ENCODE peak calls at places on chromosomes 4 and X, in seven cellular contexts. R, Y, T, Q, L, H and F are unnamed samples.
A peak's percentile ranks its signal among the peaks of the same experiment; 100 is the strongest.

GRCh38 chr4:26008737-26009136 is 94.7 kb downstream of the SMIM20 start:
- DNase-seq in R (no peak), Y (no peak), T (no peak), Q (no peak), L (no peak), H (no peak), F (no peak)

GRCh38 chrX:123481908-123482873 is 250.7 kb downstream of the THOC2 start:
- DNase-seq in R (no peak), Y (no peak), T (no peak), Q (peak; percentile 35), L (no peak), H (no peak), F (no peak)

GRCh38 chr4:184123009-184123408 is 94.7 kb downstream of the ENPP6 start:
- DNase-seq in R (no peak), Y (no peak), T (no peak), Q (no peak), L (no peak), H (no peak), F (no peak)

GRCh38 chr4:157315968-157316367 is 95.4 kb downstream of the GRIA2 start:
- DNase-seq in R (no peak), Y (no peak), T (no peak), Q (no peak), L (no peak), H (no peak), F (no peak)

GRCh38 chr4:67717586-67717985 is 16.6 kb upstream of the UBA6 start:
- DNase-seq in R (no peak), Y (no peak), T (no peak), Q (no peak), L (no peak), H (no peak), F (no peak)

GRCh38 chr4:181597766-181598165 is 645.4 kb upstream of the TENM3 start:
- DNase-seq in R (no peak), Y (no peak), T (no peak), Q (no peak), L (no peak), H (no peak), F (no peak)

GRCh38 chr4:76966024-76966579 is 16.6 kb downstream of the SEPTIN11 start:
- DNase-seq in R (no peak), Y (no peak), T (no peak), Q (no peak), L (no peak), H (no peak), F (no peak)

GRCh38 chrX:20361890-20362262 is 95.2 kb upstream of the RPS6KA3 start:
- DNase-seq in R (no peak), Y (peak; percentile 52), T (no peak), Q (peak; percentile 82), L (no peak), H (no peak), F (no peak)

GRCh38 chrX:57821703-57822375 is 88.4 kb downstream of the ZXDA start:
- DNase-seq in R (no peak), Y (peak; percentile 15), T (no peak), Q (peak; percentile 71), L (no peak), H (peak; percentile 36), F (no peak)

GRCh38 chrX:38800981-38801845 is at the start of gene MID1IP1:
- DNase-seq in R (peak; percentile 90), Y (peak; percentile 91), T (peak; percentile 89), Q (peak; percentile 95), L (peak; percentile 84), H (peak; percentile 92), F (peak; percentile 93)

GRCh38 chr4:149838036-149838435 is 22.4 kb upstream of the IQCM start:
- DNase-seq in R (no peak), Y (no peak), T (no peak), Q (no peak), L (no peak), H (no peak), F (no peak)

GRCh38 chrX:120664081-120664480 is 34.2 kb upstream of the C1GALT1C1 start:
- DNase-seq in R (no peak), Y (no peak), T (no peak), Q (peak; percentile 37), L (no peak), H (no peak), F (no peak)

GRCh38 chr4:5224340-5224739 is 173.1 kb downstream of the STK32B start:
- DNase-seq in R (no peak), Y (no peak), T (no peak), Q (no peak), L (no peak), H (no peak), F (no peak)

GRCh38 chr4:56637791-56638190 is 43.3 kb downstream of the HOPX start:
- DNase-seq in R (no peak), Y (no peak), T (no peak), Q (no peak), L (no peak), H (no peak), F (no peak)

GRCh38 chr4:70901984-70902576 is at the start of gene MOB1B:
- DNase-seq in R (peak; percentile 87), Y (peak; percentile 73), T (peak; percentile 88), Q (peak; percentile 93), L (peak; percentile 71), H (peak; percentile 89), F (peak; percentile 93)
- TF ChIP-seq CTCF in R (peak; percentile 45), Y (no peak), T (peak; percentile 21), Q (peak; percentile 25), L (peak; percentile 47), H (peak; percentile 18), F (peak; percentile 48)

DNA sequence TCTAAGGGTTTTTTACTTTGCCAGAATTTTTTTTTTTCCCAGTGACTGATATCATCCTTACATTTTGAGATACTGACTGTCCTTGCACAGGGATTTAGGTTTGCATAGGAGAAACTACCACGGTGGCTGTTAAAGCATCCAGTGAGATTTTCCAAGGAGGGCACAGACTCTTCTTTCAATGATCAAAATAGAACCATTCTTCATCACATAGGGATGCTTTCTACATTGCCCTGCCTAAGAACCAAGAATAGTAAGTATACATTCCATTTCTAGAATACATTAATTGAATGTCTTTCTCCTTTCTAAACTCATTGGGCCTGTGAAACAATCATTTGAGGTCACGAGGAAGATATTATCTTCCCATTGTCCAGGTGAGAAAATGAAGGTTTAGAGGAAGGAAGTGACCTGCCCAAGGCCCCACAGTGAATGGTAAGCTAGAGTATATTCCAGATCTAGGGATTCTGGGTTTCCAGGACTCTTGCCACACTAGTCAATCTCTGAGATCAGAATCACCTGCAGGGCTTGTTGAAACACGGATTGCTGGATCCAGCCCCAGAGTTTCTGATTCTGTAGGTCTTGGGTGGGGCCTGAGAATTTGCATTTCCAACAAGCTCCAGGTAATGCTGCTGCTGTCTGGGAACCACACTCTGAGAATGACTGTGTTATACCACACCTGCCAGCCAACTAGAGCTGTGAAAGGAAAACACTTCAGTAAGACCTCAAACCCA is 17.7 kb upstream of the TMEM154 start:
- DNase-seq in R (no peak), Y (no peak), T (no peak), Q (no peak), L (no peak), H (no peak), F (no peak)
- H3K27ac ChIP-seq in R (no peak overlapping the region), Y (no peak overlapping the region), T (no peak overlapping the region), Q (no peak overlapping the region), L (no peak overlapping the region), H (no peak overlapping the region), F (no peak overlapping the region)

DNA sequence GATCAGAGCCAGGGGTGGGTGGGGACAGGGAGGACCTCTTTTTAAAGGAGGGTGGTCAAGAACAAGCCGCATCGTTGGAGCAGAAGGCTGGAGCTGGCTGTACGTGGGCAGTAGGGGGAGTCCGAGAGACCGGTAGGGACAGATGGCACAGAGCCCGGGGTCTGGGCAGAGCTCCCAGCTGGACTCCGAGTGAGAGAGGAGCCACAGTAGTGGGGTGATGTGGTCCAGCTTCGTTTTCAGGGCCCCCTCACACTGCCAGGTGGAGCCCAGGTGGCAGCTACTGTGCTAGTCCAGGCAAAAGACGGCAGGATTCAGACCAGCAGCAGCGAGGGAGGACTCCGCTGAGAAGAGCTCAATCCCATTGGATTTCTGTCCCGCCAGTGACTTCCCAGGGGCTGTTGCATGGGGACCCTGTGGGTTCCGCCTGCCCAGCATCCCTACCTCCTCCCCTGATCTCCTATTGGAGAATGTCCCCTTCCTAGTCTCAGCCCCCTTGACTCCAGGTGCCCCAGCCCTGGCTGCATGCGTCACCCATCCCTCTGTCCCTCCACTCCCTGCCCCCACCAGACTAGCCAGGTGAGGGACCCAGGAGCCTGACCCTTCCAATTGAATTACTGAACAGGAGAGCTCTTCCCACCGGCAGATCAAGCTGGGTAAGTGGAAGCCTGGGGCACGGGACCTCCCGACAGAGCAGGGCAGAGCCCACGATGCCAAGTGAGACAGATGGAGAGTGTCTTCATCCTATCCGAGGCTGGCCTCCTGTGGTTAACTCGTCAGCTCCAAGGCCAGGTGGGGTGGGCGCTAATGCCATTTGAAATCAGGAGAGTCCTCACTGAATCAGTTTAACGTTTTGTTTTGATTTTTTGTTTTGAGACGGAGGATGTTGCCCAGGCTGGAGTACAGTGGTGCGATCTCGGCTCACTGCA is 2.9 kb downstream of the ARHGAP4 start:
- DNase-seq in R (peak; percentile 82), Y (peak; percentile 69), T (peak; percentile 80), Q (peak; percentile 75), L (peak; percentile 57), H (peak; percentile 64), F (peak; percentile 70)
- H3K4me3 ChIP-seq in R (no peak overlapping the region), Y (no peak overlapping the region), T (no peak overlapping the region), Q (no peak overlapping the region), L (no peak overlapping the region), H (no peak overlapping the region), F (no peak overlapping the region)

DNA sequence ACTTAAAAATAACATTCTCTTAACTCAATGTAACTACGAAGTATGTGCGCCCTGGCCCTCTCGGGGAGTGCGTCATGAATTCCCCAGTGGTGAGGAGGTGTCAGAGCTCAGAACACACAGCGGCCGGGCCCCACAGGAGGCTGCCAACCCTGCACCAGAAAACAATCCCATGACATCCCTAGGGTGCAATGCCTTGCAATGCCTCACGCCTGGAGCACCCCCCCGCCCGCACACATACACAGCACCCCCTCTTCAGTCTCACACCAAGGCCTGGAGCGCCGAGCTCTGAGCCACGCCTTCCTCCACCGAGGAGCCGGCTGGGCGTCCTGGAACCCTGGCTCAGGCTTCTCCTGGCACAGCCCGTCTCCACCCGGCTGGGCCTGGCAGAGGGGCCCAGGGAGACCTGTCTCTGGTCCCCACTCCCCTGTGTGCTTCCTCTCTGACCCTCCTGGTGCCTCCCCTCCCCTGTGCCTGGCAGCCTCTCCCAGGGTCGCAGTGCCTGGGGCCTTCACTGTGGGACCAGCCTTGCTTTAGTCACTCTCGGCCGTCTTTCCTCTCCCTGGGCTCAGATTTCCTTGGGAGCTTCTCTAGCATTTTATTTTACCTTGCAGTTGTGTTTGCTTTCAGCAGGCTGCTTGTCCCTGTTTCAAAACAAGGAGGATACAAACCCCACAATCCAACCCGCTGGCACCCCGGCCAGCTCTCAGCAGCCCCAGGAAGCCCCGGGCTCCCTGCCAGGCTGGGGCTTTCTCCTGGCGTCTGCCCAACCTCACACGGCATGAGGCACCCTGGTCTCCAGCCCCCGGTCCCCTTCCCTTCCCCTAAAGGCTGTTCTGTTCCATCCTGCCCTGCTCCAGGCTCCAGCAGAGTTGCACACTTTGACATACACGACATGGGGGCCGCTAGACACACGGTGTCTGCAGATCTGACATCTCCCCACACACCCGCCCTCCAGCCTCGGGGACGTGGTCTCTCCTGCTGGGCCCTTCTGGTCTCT is 108.0 kb upstream of the ADRA2C start:
- DNase-seq in R (no peak), Y (no peak), T (peak; percentile 88), Q (peak; percentile 62), L (no peak), H (no peak), F (no peak)
- TF ChIP-seq CTCF in R (no peak), Y (no peak), T (peak; percentile 49), Q (no peak), L (no peak), H (no peak), F (no peak)